ENCODE peak calls at places on chromosomes 13 and 19, in nine cellular contexts. One of them, this sample, is unnamed. For H3K36me3 and H3K4me1, the result is how much of the 10 kb centered on the place peaks cover.

GRCh38 chr19:3404324-3405260 is 38.2 kb downstream of the NFIC start:
- DNase-seq in astrocyte: peak
- DNase-seq in thyroid gland: peak
- DNase-seq in cardiac muscle cell: peak
- DNase-seq in uterus: peak
- DNase-seq in psoas muscle: peak
- DNase-seq in mucosa of descending colon: peak
- DNase-seq in IMR-90: peak
- DNase-seq in mammary epithelial cell: no peak
- DNase-seq in this sample: peak

GRCh38 chr19:39692166-39692565 is 12.1 kb upstream of the LGALS14 start:
- DNase-seq in astrocyte: no peak
- DNase-seq in thyroid gland: no peak
- DNase-seq in cardiac muscle cell: no peak
- DNase-seq in uterus: no peak
- DNase-seq in psoas muscle: no peak
- DNase-seq in mucosa of descending colon: no peak
- DNase-seq in IMR-90: no peak
- DNase-seq in mammary epithelial cell: no peak
- DNase-seq in this sample: no peak

GRCh38 chr19:12720296-12720695 is 3.4 kb downstream of the TNPO2 start:
- DNase-seq in astrocyte: no peak
- DNase-seq in thyroid gland: no peak
- DNase-seq in cardiac muscle cell: no peak
- DNase-seq in uterus: no peak
- DNase-seq in psoas muscle: no peak
- DNase-seq in mucosa of descending colon: no peak
- DNase-seq in IMR-90: no peak
- DNase-seq in mammary epithelial cell: no peak
- DNase-seq in this sample: no peak

GRCh38 chr19:49430678-49431329 is 5.6 kb downstream of the GFY start:
- DNase-seq in astrocyte: no peak
- DNase-seq in thyroid gland: no peak
- DNase-seq in cardiac muscle cell: no peak
- DNase-seq in uterus: no peak
- DNase-seq in psoas muscle: no peak
- DNase-seq in mucosa of descending colon: no peak
- DNase-seq in IMR-90: no peak
- DNase-seq in mammary epithelial cell: no peak
- DNase-seq in this sample: no peak

GRCh38 chr19:3507371-3508120 is 1.4 kb downstream of the FZR1 start:
- DNase-seq in astrocyte: no peak
- DNase-seq in thyroid gland: peak
- DNase-seq in cardiac muscle cell: no peak
- DNase-seq in uterus: peak
- DNase-seq in psoas muscle: no peak
- DNase-seq in mucosa of descending colon: peak
- DNase-seq in IMR-90: no peak
- DNase-seq in mammary epithelial cell: peak
- DNase-seq in this sample: no peak

GRCh38 chr13:98653471-98653985 is 76.6 kb upstream of the STK24 start:
- DNase-seq in astrocyte: peak
- DNase-seq in thyroid gland: peak
- DNase-seq in cardiac muscle cell: peak
- DNase-seq in uterus: peak
- DNase-seq in psoas muscle: peak
- DNase-seq in mucosa of descending colon: peak
- DNase-seq in IMR-90: peak
- DNase-seq in mammary epithelial cell: peak
- DNase-seq in this sample: peak

GRCh38 chr19:48344892-48345291 is 18.8 kb downstream of the TMEM143 start:
- DNase-seq in astrocyte: no peak
- DNase-seq in thyroid gland: no peak
- DNase-seq in cardiac muscle cell: no peak
- DNase-seq in uterus: no peak
- DNase-seq in psoas muscle: no peak
- DNase-seq in mucosa of descending colon: no peak
- DNase-seq in IMR-90: no peak
- DNase-seq in mammary epithelial cell: no peak
- DNase-seq in this sample: no peak

GRCh38 chr13:46122304-46122703 is 17.5 kb upstream of the CPB2 start:
- DNase-seq in astrocyte: no peak
- DNase-seq in thyroid gland: no peak
- DNase-seq in cardiac muscle cell: no peak
- DNase-seq in uterus: no peak
- DNase-seq in psoas muscle: no peak
- DNase-seq in mucosa of descending colon: no peak
- DNase-seq in IMR-90: no peak
- DNase-seq in mammary epithelial cell: no peak
- DNase-seq in this sample: no peak

GRCh38 chr13:24041822-24042221 is 118.7 kb upstream of the SPATA13 start:
- DNase-seq in astrocyte: no peak
- DNase-seq in thyroid gland: no peak
- DNase-seq in cardiac muscle cell: no peak
- DNase-seq in uterus: no peak
- DNase-seq in psoas muscle: no peak
- DNase-seq in mucosa of descending colon: no peak
- DNase-seq in IMR-90: no peak
- DNase-seq in mammary epithelial cell: no peak
- DNase-seq in this sample: peak

GRCh38 chr19:3057275-3057714 is 5.0 kb downstream of the TLE5 start:
- DNase-seq in astrocyte: peak
- DNase-seq in thyroid gland: peak
- DNase-seq in cardiac muscle cell: peak
- DNase-seq in uterus: peak
- DNase-seq in psoas muscle: peak
- DNase-seq in mucosa of descending colon: peak
- DNase-seq in IMR-90: no peak
- DNase-seq in mammary epithelial cell: peak
- DNase-seq in this sample: peak

GRCh38 chr13:46629811-46630413 is 76.9 kb downstream of the LRCH1 start:
- DNase-seq in astrocyte: no peak
- DNase-seq in thyroid gland: no peak
- DNase-seq in cardiac muscle cell: no peak
- DNase-seq in uterus: no peak
- DNase-seq in psoas muscle: no peak
- DNase-seq in mucosa of descending colon: no peak
- DNase-seq in IMR-90: no peak
- DNase-seq in mammary epithelial cell: no peak
- DNase-seq in this sample: no peak

GRCh38 chr19:28505933-28506332 is 707.0 kb downstream of the UQCRFS1 start:
- DNase-seq in astrocyte: no peak
- DNase-seq in thyroid gland: no peak
- DNase-seq in cardiac muscle cell: no peak
- DNase-seq in uterus: no peak
- DNase-seq in psoas muscle: no peak
- DNase-seq in mucosa of descending colon: no peak
- DNase-seq in IMR-90: no peak
- DNase-seq in mammary epithelial cell: no peak
- DNase-seq in this sample: no peak

GRCh38 chr19:6271251-6271650 is 8.5 kb downstream of the MLLT1 start:
- DNase-seq in astrocyte: no peak
- DNase-seq in thyroid gland: peak
- DNase-seq in cardiac muscle cell: no peak
- DNase-seq in uterus: no peak
- DNase-seq in psoas muscle: no peak
- DNase-seq in mucosa of descending colon: no peak
- DNase-seq in IMR-90: peak
- DNase-seq in mammary epithelial cell: no peak
- DNase-seq in this sample: no peak

GRCh38 chr13:113959198-113959597 is 14.7 kb downstream of the C13orf46 start:
- DNase-seq in astrocyte: no peak
- DNase-seq in thyroid gland: peak
- DNase-seq in cardiac muscle cell: no peak
- DNase-seq in uterus: no peak
- DNase-seq in psoas muscle: peak
- DNase-seq in mucosa of descending colon: peak
- DNase-seq in IMR-90: no peak
- DNase-seq in mammary epithelial cell: peak
- DNase-seq in this sample: no peak

GRCh38 chr13:58488251-58488650 is 856.7 kb downstream of the PCDH17 start:
- DNase-seq in astrocyte: no peak
- DNase-seq in thyroid gland: no peak
- DNase-seq in cardiac muscle cell: no peak
- DNase-seq in uterus: no peak
- DNase-seq in psoas muscle: no peak
- DNase-seq in mucosa of descending colon: no peak
- DNase-seq in IMR-90: no peak
- DNase-seq in mammary epithelial cell: no peak
- DNase-seq in this sample: no peak

GRCh38 chr13:55816976-55817601 is 1323.6 kb upstream of the PRR20A start:
- DNase-seq in astrocyte: no peak
- DNase-seq in thyroid gland: no peak
- DNase-seq in cardiac muscle cell: no peak
- DNase-seq in uterus: no peak
- DNase-seq in psoas muscle: no peak
- DNase-seq in mucosa of descending colon: no peak
- DNase-seq in IMR-90: no peak
- DNase-seq in mammary epithelial cell: no peak
- DNase-seq in this sample: no peak

GRCh38 chr19:28164214-28164613 is 1048.7 kb downstream of the UQCRFS1 start:
- DNase-seq in astrocyte: no peak
- DNase-seq in thyroid gland: no peak
- DNase-seq in cardiac muscle cell: no peak
- DNase-seq in uterus: no peak
- DNase-seq in psoas muscle: no peak
- DNase-seq in mucosa of descending colon: no peak
- DNase-seq in IMR-90: no peak
- DNase-seq in mammary epithelial cell: no peak
- DNase-seq in this sample: no peak

GRCh38 chr19:36214388-36215275 is at the start of the genes ZNF146 and ZNF565:
- DNase-seq in astrocyte: peak
- DNase-seq in thyroid gland: peak
- DNase-seq in cardiac muscle cell: peak
- DNase-seq in uterus: peak
- DNase-seq in psoas muscle: peak
- DNase-seq in mucosa of descending colon: peak
- DNase-seq in IMR-90: peak
- DNase-seq in mammary epithelial cell: peak
- DNase-seq in this sample: peak
- TF ChIP-seq CTCF in astrocyte: no peak
- TF ChIP-seq CTCF in thyroid gland: peak
- TF ChIP-seq CTCF in cardiac muscle cell: no peak
- TF ChIP-seq CTCF in uterus: peak
- TF ChIP-seq CTCF in psoas muscle: no peak
- TF ChIP-seq CTCF in mucosa of descending colon: no peak
- TF ChIP-seq CTCF in IMR-90: no peak
- TF ChIP-seq CTCF in mammary epithelial cell: no peak
- TF ChIP-seq CTCF in this sample: peak

GRCh38 chr19:38561658-38562057 is 56.1 kb downstream of the MAP4K1 start:
- DNase-seq in astrocyte: no peak
- DNase-seq in thyroid gland: no peak
- DNase-seq in cardiac muscle cell: no peak
- DNase-seq in uterus: no peak
- DNase-seq in psoas muscle: no peak
- DNase-seq in mucosa of descending colon: no peak
- DNase-seq in IMR-90: no peak
- DNase-seq in mammary epithelial cell: no peak
- DNase-seq in this sample: no peak
- H3K36me3 ChIP-seq in astrocyte: under half
- H3K36me3 ChIP-seq in thyroid gland: under half
- H3K36me3 ChIP-seq in cardiac muscle cell: under half
- H3K36me3 ChIP-seq in uterus: under half
- H3K36me3 ChIP-seq in psoas muscle: half or more
- H3K36me3 ChIP-seq in mucosa of descending colon: under half
- H3K36me3 ChIP-seq in IMR-90: under half
- H3K36me3 ChIP-seq in mammary epithelial cell: under half
- H3K36me3 ChIP-seq in this sample: under half

DNA sequence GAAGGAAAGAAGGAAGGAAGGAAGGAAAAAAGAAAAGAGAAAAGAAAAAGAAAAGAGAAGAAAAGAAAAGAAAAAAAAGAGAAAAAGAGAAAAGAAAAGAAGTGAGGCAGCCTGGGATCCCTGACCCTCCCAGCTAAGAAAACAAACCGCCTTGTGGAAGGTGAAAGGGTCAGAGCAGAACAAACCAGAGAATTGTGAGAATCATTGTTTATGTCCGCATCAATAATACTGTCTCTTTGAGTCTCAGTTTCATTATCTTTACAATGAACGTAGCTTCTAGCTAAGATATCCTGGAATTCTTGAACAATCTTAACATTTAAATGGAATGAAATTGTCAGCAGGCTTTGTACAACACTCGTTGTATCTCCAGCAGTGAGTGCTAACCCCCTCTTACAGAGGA is 66.4 kb upstream of the SERP2 start:
- DNase-seq in astrocyte: peak
- DNase-seq in thyroid gland: no peak
- DNase-seq in cardiac muscle cell: no peak
- DNase-seq in uterus: no peak
- DNase-seq in psoas muscle: no peak
- DNase-seq in mucosa of descending colon: no peak
- DNase-seq in IMR-90: peak
- DNase-seq in mammary epithelial cell: no peak
- DNase-seq in this sample: no peak
- H3K4me1 ChIP-seq in astrocyte: half or more
- H3K4me1 ChIP-seq in thyroid gland: under half
- H3K4me1 ChIP-seq in cardiac muscle cell: under half
- H3K4me1 ChIP-seq in uterus: under half
- H3K4me1 ChIP-seq in psoas muscle: under half
- H3K4me1 ChIP-seq in mucosa of descending colon: under half
- H3K4me1 ChIP-seq in IMR-90: under half
- H3K4me1 ChIP-seq in mammary epithelial cell: half or more
- H3K4me1 ChIP-seq in this sample: under half

GRCh38 chr13:73720216-73720840 is 413.9 kb downstream of the KLF12 start:
- DNase-seq in astrocyte: peak
- DNase-seq in thyroid gland: no peak
- DNase-seq in cardiac muscle cell: no peak
- DNase-seq in uterus: no peak
- DNase-seq in psoas muscle: no peak
- DNase-seq in mucosa of descending colon: no peak
- DNase-seq in IMR-90: peak
- DNase-seq in mammary epithelial cell: peak
- DNase-seq in this sample: no peak

GRCh38 chr13:73718248-73718647 is 416.0 kb downstream of the KLF12 start:
- DNase-seq in astrocyte: no peak
- DNase-seq in thyroid gland: no peak
- DNase-seq in cardiac muscle cell: no peak
- DNase-seq in uterus: no peak
- DNase-seq in psoas muscle: no peak
- DNase-seq in mucosa of descending colon: no peak
- DNase-seq in IMR-90: no peak
- DNase-seq in mammary epithelial cell: no peak
- DNase-seq in this sample: no peak

GRCh38 chr13:73721571-73721970 is 412.6 kb downstream of the KLF12 start:
- DNase-seq in astrocyte: no peak
- DNase-seq in thyroid gland: no peak
- DNase-seq in cardiac muscle cell: no peak
- DNase-seq in uterus: no peak
- DNase-seq in psoas muscle: no peak
- DNase-seq in mucosa of descending colon: no peak
- DNase-seq in IMR-90: no peak
- DNase-seq in mammary epithelial cell: no peak
- DNase-seq in this sample: no peak

GRCh38 chr13:73717632-73718031 is 416.6 kb downstream of the KLF12 start:
- DNase-seq in astrocyte: peak
- DNase-seq in thyroid gland: no peak
- DNase-seq in cardiac muscle cell: peak
- DNase-seq in uterus: no peak
- DNase-seq in psoas muscle: no peak
- DNase-seq in mucosa of descending colon: no peak
- DNase-seq in IMR-90: peak
- DNase-seq in mammary epithelial cell: peak
- DNase-seq in this sample: no peak

GRCh38 chr13:73722120-73722519 is 412.1 kb downstream of the KLF12 start:
- DNase-seq in astrocyte: peak
- DNase-seq in thyroid gland: no peak
- DNase-seq in cardiac muscle cell: peak
- DNase-seq in uterus: no peak
- DNase-seq in psoas muscle: no peak
- DNase-seq in mucosa of descending colon: no peak
- DNase-seq in IMR-90: peak
- DNase-seq in mammary epithelial cell: peak
- DNase-seq in this sample: no peak
- TF ChIP-seq CTCF in astrocyte: peak
- TF ChIP-seq CTCF in thyroid gland: no peak
- TF ChIP-seq CTCF in cardiac muscle cell: peak
- TF ChIP-seq CTCF in uterus: no peak
- TF ChIP-seq CTCF in psoas muscle: no peak
- TF ChIP-seq CTCF in mucosa of descending colon: no peak
- TF ChIP-seq CTCF in IMR-90: peak
- TF ChIP-seq CTCF in mammary epithelial cell: peak
- TF ChIP-seq CTCF in this sample: no peak